ENCODE peak calls at places on chromosomes 12 and 14, in nine cellular contexts. N, D, X, L, A, Q, H, O and U are unnamed samples.

GRCh38 chr12:99453831-99454538 is 193.6 kb upstream of the GARIN6 start:
- DNase-seq in N (no peak), O (no peak), L (no peak), X (no peak), D (no peak), H (no peak), A (no peak), Q (no peak), U (no peak)

GRCh38 chr14:74362361-74362915 is 14.2 kb downstream of the VRTN start:
- DNase-seq in N (peak), H (peak), O (peak), X (peak), D (peak), L (peak), Q (peak), A (peak), U (peak)

GRCh38 chr12:88923631-88924030 is 343.4 kb upstream of the KITLG start:
- DNase-seq in N (no peak), Q (no peak), L (no peak), H (no peak), O (no peak), X (no peak), D (no peak), A (no peak), U (no peak)

GRCh38 chr12:122029620-122030426 is 8.1 kb downstream of the BCL7A start:
- DNase-seq in L (no peak), A (no peak), D (no peak), H (no peak), N (no peak), O (no peak), Q (no peak), X (no peak), U (no peak)

GRCh38 chr12:80811957-80812708 is 95.4 kb downstream of the MYF5 start:
- DNase-seq in O (no peak), L (no peak), D (no peak), Q (no peak), X (no peak), H (no peak), N (no peak), A (no peak), U (no peak)

GRCh38 chr14:54782803-54783659 is 119.6 kb downstream of the GCH1 start:
- DNase-seq in Q (peak), H (no peak), A (no peak), L (no peak), O (no peak), X (no peak), N (no peak), D (no peak), U (no peak)

GRCh38 chr12:75892779-75893408 is 138.7 kb downstream of the PHLDA1 start:
- DNase-seq in A (no peak), Q (no peak), D (peak), O (peak), L (no peak), H (no peak), N (no peak), X (no peak), U (no peak)

GRCh38 chr14:36028218-36028617 is 148.3 kb downstream of the PTCSC3 start:
- DNase-seq in L (no peak), H (no peak), D (no peak), X (no peak), Q (no peak), A (no peak), N (no peak), O (no peak), U (no peak)

GRCh38 chr14:38948576-38948975 is 154.5 kb downstream of the SEC23A start:
- DNase-seq in X (no peak), L (no peak), D (no peak), O (no peak), N (no peak), Q (no peak), A (no peak), H (no peak), U (no peak)

GRCh38 chr14:100031506-100032281 is 33.5 kb upstream of the EVL start:
- DNase-seq in A (peak), O (peak), X (peak), H (no peak), N (no peak), L (no peak), Q (no peak), D (peak), U (peak)

GRCh38 chr14:51776102-51776894 is 84.1 kb upstream of the GNG2 start:
- DNase-seq in D (peak), X (no peak), H (no peak), A (no peak), N (peak), L (no peak), Q (peak), O (peak), U (no peak)

DNA sequence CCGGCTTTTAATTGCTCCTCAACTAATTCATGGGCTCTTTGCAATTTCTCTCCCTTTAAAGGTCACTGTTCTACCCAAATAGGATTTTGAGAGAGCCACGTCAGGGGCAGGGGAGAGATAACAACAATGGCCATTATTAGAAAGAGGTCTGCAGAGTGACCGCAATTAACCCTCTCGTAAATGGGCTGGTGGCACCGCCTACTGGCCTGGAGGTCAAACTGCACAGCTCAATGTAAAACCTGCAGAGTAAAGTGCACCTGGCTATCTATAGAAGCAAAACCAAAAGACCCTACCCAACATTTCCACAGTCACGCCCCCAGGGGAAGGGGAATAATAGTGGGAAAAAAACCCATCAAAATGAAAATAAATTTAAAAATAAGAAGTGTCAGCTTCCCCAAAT is 21.6 kb upstream of the CLEC4E start:
- DNase-seq in Q (no peak), O (no peak), D (no peak), H (no peak), L (no peak), A (no peak), X (no peak), N (no peak), U (no peak)
- TF ChIP-seq CTCF in Q (no peak), O (no peak), D (no peak), H (no peak), L (no peak), A (no peak), X (no peak), N (no peak), U (no peak)

GRCh38 chr12:108854453-108855283 is 2.7 kb downstream of the SSH1 start:
- DNase-seq in H (no peak), L (no peak), N (no peak), O (peak), D (peak), X (peak), A (no peak), Q (no peak), U (no peak)

GRCh38 chr12:108854055-108854452 is 3.3 kb downstream of the SSH1 start:
- DNase-seq in X (peak), O (no peak), L (no peak), D (peak), A (no peak), H (no peak), Q (no peak), N (no peak), U (no peak)

GRCh38 chr12:108856170-108856427 is 1.3 kb downstream of the SSH1 start:
- DNase-seq in L (no peak), Q (no peak), H (no peak), A (no peak), N (no peak), X (no peak), O (no peak), D (no peak), U (no peak)

GRCh38 chr12:108856428-108857157 is 790 bp downstream of the SSH1 start:
- DNase-seq in H (peak), N (no peak), X (peak), L (peak), D (peak), Q (peak), O (no peak), A (no peak), U (no peak)

GRCh38 chr12:108855284-108856169 is 1.9 kb downstream of the SSH1 start:
- DNase-seq in O (no peak), X (no peak), N (no peak), D (no peak), A (no peak), L (no peak), H (no peak), Q (no peak), U (no peak)
- TF ChIP-seq CTCF in O (peak), X (no peak), N (no peak), D (no peak), A (no peak), L (no peak), H (no peak), Q (no peak), U (no peak)

GRCh38 chr14:88612981-88613380 is 50.1 kb downstream of the ZC3H14 start:
- DNase-seq in X (no peak), Q (no peak), A (no peak), L (no peak), D (no peak), H (no peak), N (no peak), O (no peak), U (no peak)

GRCh38 chr14:88607829-88608228 is 45.0 kb downstream of the ZC3H14 start:
- DNase-seq in N (no peak), Q (no peak), O (no peak), D (no peak), X (no peak), A (no peak), H (no peak), L (no peak), U (no peak)

GRCh38 chr14:88614218-88614907 is 51.5 kb downstream of the ZC3H14 start:
- DNase-seq in X (peak), N (no peak), H (no peak), O (no peak), L (no peak), A (no peak), D (peak), Q (no peak), U (no peak)

GRCh38 chr14:88613552-88614010 is 50.7 kb downstream of the ZC3H14 start:
- DNase-seq in Q (no peak), A (no peak), H (peak), O (no peak), D (peak), N (no peak), X (no peak), L (no peak), U (no peak)

DNA sequence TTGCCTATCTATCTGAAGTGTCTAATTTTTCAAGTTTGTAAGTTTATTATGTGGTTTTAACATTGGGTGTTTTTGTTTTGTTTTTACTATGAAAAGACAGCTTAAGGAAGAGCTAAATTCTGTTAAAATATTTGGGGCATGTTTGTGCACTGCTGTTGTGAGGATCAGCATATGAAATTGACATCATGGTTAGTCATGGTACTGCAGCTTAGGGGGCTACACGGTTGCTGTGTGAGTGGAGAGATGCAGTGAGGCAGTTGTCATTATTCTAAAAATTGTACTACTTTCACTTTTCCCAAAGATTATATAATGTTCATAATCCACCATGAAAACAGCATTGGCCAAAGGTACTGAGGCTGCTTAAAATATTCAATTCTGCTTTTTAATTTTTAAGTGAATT is 49.0 kb downstream of the ZC3H14 start:
- DNase-seq in O (no peak), H (no peak), L (no peak), D (peak), A (no peak), Q (no peak), X (no peak), N (no peak), U (no peak)
- TF ChIP-seq CTCF in O (no peak), H (no peak), L (no peak), D (no peak), A (no peak), Q (no peak), X (no peak), N (no peak), U (no peak)

DNA sequence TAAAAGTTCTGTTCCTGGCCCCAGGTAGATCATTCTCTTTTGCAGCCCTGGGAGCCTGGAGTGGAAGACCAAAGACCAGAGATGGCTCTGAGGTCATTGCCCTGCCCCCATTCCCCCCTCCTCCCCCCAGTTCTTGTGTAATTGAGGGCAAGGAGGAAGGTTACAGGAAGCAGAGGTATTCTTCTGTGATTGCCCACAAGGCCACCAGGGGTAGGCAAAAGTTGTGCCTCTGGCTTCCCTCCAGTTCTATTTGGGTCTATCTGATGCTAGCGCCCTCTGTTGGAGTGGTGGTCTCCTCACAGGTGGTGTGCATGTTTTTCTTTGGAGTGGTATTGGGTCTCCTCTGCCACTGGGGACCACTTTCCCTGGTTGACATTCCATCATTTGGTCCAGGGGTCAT is 41.2 kb upstream of the CRY1 start:
- DNase-seq in A (no peak), Q (no peak), O (no peak), D (peak), N (no peak), X (no peak), H (no peak), L (peak), U (no peak)
- TF ChIP-seq CTCF in A (no peak), Q (no peak), O (peak), D (peak), N (no peak), X (no peak), H (no peak), L (peak), U (peak)

DNA sequence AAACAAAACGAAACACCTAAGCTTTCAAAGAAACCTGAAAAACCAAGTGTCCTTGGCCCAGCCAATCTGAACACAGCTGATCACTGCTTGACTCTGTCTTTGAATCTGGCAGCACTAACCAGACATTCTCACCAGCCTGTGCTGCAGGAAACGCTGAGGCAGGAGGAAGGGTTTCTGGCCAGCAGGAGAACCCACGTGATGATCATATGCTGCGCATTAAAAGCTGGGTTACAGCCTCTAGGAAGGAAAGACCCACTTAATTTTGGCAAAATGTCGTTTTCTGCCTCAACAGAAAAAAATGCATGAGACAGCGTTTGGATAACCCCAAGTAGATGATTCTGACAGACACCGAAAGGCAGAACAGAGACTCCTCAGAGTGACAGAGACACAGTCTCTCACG is 9.8 kb downstream of the APPL2 start:
- DNase-seq in O (no peak), A (no peak), Q (peak), H (peak), X (peak), L (no peak), D (peak), N (no peak), U (no peak)
- TF ChIP-seq CTCF in O (no peak), A (no peak), Q (no peak), H (no peak), X (no peak), L (no peak), D (no peak), N (no peak), U (peak)